ENCODE peak calls at places on chromosomes 6 and 20, in five cellular contexts. S is GM23338, I is iris pigment epithelial cell, N is NCI-H1092 treated with DMSO at 0.1 percent for 48 hours, L is NCI-H345. F is an unnamed sample.
A peak's percentile ranks its signal among the peaks of the same experiment; 100 is the strongest.

GRCh38 chr20:47144463-47144862 is 212.0 kb downstream of the ZMYND8 start:
- DNase-seq in L (no peak), S (no peak), N (no peak), I (no peak), F (no peak)

GRCh38 chr20:62362590-62362940 is 4.5 kb downstream of the LAMA5 start:
- DNase-seq in I (no peak), L (no peak), S (no peak), N (no peak), F (no peak)

GRCh38 chr20:62412194-62413024 is 5.3 kb upstream of the CABLES2 start:
- DNase-seq in N (no peak), L (peak; percentile 54), S (no peak), I (no peak), F (no peak)

GRCh38 chr20:40497781-40498691 is 191.0 kb downstream of the MAFB start:
- DNase-seq in L (no peak), N (no peak), S (no peak), I (peak; percentile 34), F (peak; percentile 84)

GRCh38 chr6:96450082-96450759 is 71.4 kb upstream of the UFL1 start:
- DNase-seq in N (no peak), I (no peak), S (no peak), L (no peak), F (no peak)

GRCh38 chr6:105087571-105088211 is 92.1 kb downstream of the POPDC3 start:
- DNase-seq in I (peak; percentile 60), L (peak; percentile 64), N (peak; percentile 48), S (peak; percentile 76), F (no peak)

GRCh38 chr20:12575352-12576095 is 433.2 kb upstream of the SPTLC3 start:
- DNase-seq in L (no peak), S (no peak), N (no peak), I (no peak), F (peak; percentile 76)

GRCh38 chr20:2814587-2815051 is at the start of gene C20orf141:
- DNase-seq in N (no peak), I (peak; percentile 98), S (no peak), L (no peak), F (peak; percentile 52)

GRCh38 chr6:137926207-137926731 is 59.2 kb downstream of the TNFAIP3 start:
- DNase-seq in N (no peak), S (peak; percentile 87), I (peak; percentile 68), L (no peak), F (no peak)